ENCODE peak calls at places on chromosomes 13 and 19, in eight cellular contexts. E is hypothalamus; M is HT-29; I is posterior cingulate gyrus; D is COLO829; A is activated CD8-positive, alpha-beta T cell treated with anti-CD3 and anti-CD28 coated beads for 36 hours; U is T-helper 2 cell; G is H4. N is an unnamed sample.

GRCh38 chr19:6930190-6930589 is 42.8 kb downstream of the ADGRE1 start:
- DNase-seq in D (no peak), M (no peak), A (no peak), G (no peak), I (no peak), E (no peak), U (no peak), N (no peak)

GRCh38 chr19:42006569-42006968 is 12.5 kb upstream of the ATP1A3 start:
- DNase-seq in A (no peak), D (no peak), U (no peak), E (no peak), M (no peak), I (no peak), G (no peak), N (no peak)

GRCh38 chr19:246551-246950 is 44.7 kb downstream of the PLPP2 start:
- DNase-seq in A (no peak), E (no peak), G (no peak), D (no peak), I (no peak), U (no peak), M (no peak), N (no peak)

GRCh38 chr19:19032420-19033175 is 719 bp downstream of the SUGP2 start:
- DNase-seq in D (peak), I (peak), M (no peak), E (peak), G (no peak), U (peak), A (peak), N (peak)

GRCh38 chr19:51354742-51355148 is 11.4 kb downstream of the ETFB start:
- DNase-seq in E (no peak), I (peak), G (peak), M (no peak), D (peak), A (peak), U (no peak), N (peak)

GRCh38 chr19:33465371-33465770 is 56.2 kb downstream of the PEPD start:
- DNase-seq in U (no peak), I (no peak), A (no peak), M (no peak), D (no peak), G (no peak), E (no peak), N (no peak)

GRCh38 chr13:98707309-98707999 is 45.0 kb downstream of the SLC15A1 start:
- DNase-seq in M (no peak), D (no peak), G (no peak), E (no peak), I (no peak), A (no peak), U (no peak), N (no peak)

GRCh38 chr13:97109256-97109655 is 112.9 kb upstream of the MBNL2 start:
- DNase-seq in D (no peak), U (no peak), I (no peak), A (no peak), M (no peak), E (no peak), G (no peak), N (no peak)